ENCODE peak calls at places on chromosomes 11 and 22, in four cellular contexts. E is GM12878, T is HepG2, X is K562. H is an unnamed sample.

GRCh38 chr11:131195801-131196517 is 174.5 kb upstream of the NTM start:
- DNase-seq in E (no peak), T (no peak), X (no peak), H (no peak)

GRCh38 chr11:68942090-68942620 is 38.5 kb downstream of the IGHMBP2 start:
- DNase-seq in E (no peak), T (no peak), X (no peak), H (no peak)

GRCh38 chr11:112734207-112734606 is 227.0 kb upstream of the NCAM1 start:
- DNase-seq in E (no peak), T (no peak), X (peak), H (peak)

GRCh38 chr22:48893288-48894063 is 934.2 kb downstream of the BRD1 start:
- DNase-seq in E (no peak), T (no peak), X (no peak), H (no peak)

GRCh38 chr22:46373166-46373565 is 37.7 kb downstream of the TRMU start:
- DNase-seq in E (no peak), T (no peak), X (no peak), H (no peak)

GRCh38 chr11:60953781-60954180 is 1.8 kb upstream of the SLC15A3 start:
- DNase-seq in E (no peak), T (no peak), X (no peak), H (no peak)

GRCh38 chr22:17772249-17772962 is 1.9 kb downstream of the BID start:
- DNase-seq in E (no peak), T (no peak), X (no peak), H (no peak)

GRCh38 chr11:21838422-21838821 is 354.5 kb upstream of the ANO5 start:
- DNase-seq in E (no peak), T (no peak), X (no peak), H (no peak)

GRCh38 chr11:128492903-128493569 is 94.3 kb downstream of the ETS1 start:
- DNase-seq in E (no peak), T (no peak), X (no peak), H (no peak)

GRCh38 chr22:28000361-28000760 is 81.3 kb upstream of the PITPNB start:
- DNase-seq in E (no peak), T (no peak), X (no peak), H (no peak)

GRCh38 chr22:40720538-40721256 is 41.4 kb downstream of the MCHR1 start:
- DNase-seq in E (no peak), T (no peak), X (no peak), H (no peak)

GRCh38 chr22:36341640-36342041 is 46.1 kb downstream of the MYH9 start:
- DNase-seq in E (no peak), T (peak), X (no peak), H (no peak)

GRCh38 chr22:49838771-49839717 is 11.4 kb upstream of the BRD1 start:
- DNase-seq in E (peak), T (no peak), X (no peak), H (peak)

GRCh38 chr11:3220521-3221407 is 2.2 kb upstream of the MRGPRG start:
- DNase-seq in E (no peak), T (no peak), X (no peak), H (peak)

GRCh38 chr22:27804683-27805297 is 3.2 kb upstream of the MN1 start:
- DNase-seq in E (no peak), T (peak), X (peak), H (peak)

GRCh38 chr11:86559311-86559945 is 113.0 kb downstream of the ME3 start:
- DNase-seq in E (no peak), T (no peak), X (no peak), H (no peak)

GRCh38 chr11:65790902-65791650 is 4.2 kb downstream of the OVOL1 start:
- DNase-seq in E (no peak), T (no peak), X (no peak), H (no peak)

GRCh38 chr11:65793144-65793581 is 6.3 kb downstream of the OVOL1 start:
- DNase-seq in E (no peak), T (no peak), X (no peak), H (no peak)

GRCh38 chr11:65792456-65792855 is 5.6 kb downstream of the OVOL1 start:
- DNase-seq in E (no peak), T (no peak), X (no peak), H (no peak)

GRCh38 chr11:65790104-65790901 is 3.4 kb downstream of the OVOL1 start:
- DNase-seq in E (no peak), T (no peak), X (no peak), H (no peak)

DNA sequence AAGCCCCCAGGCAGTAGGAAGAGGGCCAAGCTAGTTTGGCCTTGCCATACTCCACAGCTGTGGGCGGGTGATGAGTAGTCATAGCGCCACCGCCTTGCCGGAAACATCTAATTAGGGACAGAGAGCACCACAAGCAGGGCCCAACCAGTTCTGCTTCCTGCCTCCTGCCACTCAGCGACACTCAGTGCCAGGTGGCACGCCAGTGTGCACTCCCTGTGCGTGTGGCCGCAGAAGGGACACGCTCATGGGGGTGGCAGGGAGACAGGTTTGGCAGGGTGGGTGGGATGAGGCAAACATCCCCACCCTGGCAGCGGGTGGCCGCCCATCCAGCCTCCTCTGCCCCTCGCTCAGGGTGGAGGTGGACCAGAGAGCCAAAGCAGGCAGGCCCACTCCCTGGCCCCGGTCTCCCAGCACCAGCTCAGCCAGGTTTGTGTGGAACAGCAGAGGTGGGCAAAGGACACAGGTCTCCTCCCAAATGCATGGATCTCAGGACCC is 4.9 kb downstream of the OVOL1 start:
- DNase-seq in E (peak), T (no peak), X (no peak), H (no peak)
- TF ChIP-seq ESRRA in E (no peak), T (no peak), X (no peak), H (no peak)

DNA sequence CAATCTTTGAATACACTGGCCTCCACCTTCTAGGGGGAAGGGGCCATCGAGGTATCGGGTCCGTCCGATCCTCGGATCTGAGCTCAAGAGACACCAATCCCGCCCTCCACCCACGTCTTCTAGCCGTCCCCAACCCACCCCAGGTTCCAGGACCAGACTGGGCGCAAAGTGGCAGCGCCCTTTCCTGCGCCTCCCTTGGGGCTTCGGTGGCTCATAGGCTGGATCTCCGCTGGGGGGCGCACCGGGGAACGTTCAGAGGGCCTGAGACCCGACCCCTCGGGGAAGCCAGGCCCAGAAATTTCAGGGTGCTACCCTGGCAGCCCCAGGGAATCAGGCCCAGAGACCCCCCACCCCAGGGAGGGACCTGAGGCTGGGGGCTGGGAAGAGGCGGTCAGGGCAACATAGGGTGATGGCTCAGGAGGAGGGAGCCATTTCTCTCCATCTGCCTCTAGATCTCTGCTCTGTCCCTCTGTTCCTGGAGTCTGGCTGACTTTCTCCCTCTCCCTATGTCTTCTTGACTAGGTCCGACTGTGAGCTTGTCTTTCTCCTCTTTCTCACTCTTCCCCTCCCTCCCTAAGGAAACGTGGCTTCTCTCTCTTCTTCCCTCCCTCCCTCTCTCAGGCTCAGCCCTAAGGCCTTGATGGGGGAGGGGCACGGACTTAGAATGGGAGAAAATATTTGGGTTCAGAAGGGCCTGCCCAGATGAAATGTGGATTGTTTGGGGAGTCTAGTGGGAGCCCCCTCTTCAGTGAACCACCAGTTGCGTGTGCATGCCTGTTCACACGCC is 1.1 kb downstream of the CREB3L1 start:
- DNase-seq in E (no peak), T (no peak), X (peak), H (peak)
- TF ChIP-seq ETV6 in E (no peak), T (no peak), X (no peak), H (no peak)

DNA sequence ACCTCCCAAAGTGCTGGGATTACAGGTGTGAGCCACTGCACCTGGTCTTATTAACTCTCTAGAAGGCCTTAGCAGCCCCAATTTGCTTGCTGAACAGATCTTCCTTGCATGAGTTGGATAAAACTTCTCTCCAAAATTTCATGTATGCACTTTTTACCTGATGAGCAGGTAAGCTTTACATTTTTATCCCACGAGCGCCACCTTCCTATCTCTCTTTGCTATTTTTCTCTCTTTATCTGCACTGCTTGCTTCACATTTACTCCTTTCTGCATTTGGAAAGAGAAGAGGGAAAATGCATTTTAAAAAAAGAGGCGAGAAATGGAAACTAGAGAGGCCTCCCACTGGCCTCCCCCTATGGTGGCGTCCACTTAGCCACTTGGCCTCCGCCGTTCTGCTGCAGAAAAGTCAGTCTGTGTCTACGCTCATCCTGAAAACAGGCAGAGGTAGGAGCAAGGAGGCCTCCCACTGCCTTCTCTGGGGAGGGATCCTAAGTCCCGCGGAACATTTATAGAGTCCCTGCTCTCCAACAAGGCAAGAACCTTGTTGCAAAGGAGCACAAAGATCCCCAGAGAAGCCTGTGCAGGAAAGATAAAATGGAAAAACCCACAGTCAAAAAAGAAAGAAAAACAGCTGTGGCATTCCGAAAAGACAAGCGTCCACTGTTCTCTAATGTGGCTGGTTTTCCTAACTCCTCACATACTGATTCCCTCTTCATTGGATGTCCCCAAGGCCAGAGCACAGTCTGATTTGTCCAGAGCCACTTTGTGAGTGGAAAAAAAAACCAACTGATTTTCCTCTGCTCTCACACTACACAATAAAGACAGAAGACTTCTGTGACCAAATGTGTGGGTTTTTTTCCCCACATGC is 62.2 kb upstream of the INCENP start:
- DNase-seq in E (no peak), T (peak), X (no peak), H (no peak)
- TF ChIP-seq ESRRA in E (no peak), T (no peak), X (no peak), H (no peak)

GRCh38 chr11:122486793-122487495 is 168.6 kb upstream of the UBASH3B start:
- DNase-seq in E (no peak), T (no peak), X (no peak), H (peak)
- TF ChIP-seq ETV6 in E (no peak), T (no peak), X (no peak), H (no peak)

GRCh38 chr11:123458501-123458900 is 28.4 kb downstream of the GRAMD1B start:
- DNase-seq in E (no peak), T (no peak), X (no peak), H (no peak)

GRCh38 chr11:123457187-123457770 is 27.2 kb downstream of the GRAMD1B start:
- DNase-seq in E (no peak), T (no peak), X (no peak), H (no peak)

GRCh38 chr11:123460006-123460700 is 30.1 kb downstream of the GRAMD1B start:
- DNase-seq in E (no peak), T (no peak), X (no peak), H (no peak)

DNA sequence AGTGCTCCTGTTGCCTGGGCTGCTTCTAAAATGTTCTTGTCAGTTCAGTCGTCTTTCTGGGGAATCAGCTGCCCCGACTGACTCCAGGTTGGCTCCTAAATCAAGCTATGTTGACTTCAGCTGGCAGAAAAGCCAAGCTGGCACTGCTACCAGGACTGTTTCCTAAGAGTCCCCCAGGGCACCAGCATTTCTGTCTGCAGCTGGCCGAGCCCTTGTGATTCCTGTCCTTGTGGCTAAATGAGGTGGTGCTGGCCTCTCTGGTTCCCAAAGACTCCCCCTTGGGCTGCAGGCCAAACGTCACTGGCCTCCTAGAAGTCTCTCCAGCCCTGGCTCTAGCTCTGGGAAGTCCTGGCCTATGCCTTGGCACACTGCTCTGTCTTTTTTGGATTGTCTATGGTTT is 31.1 kb downstream of the GRAMD1B start:
- DNase-seq in E (no peak), T (no peak), X (no peak), H (no peak)
- TF ChIP-seq ESRRA in E (no peak), T (no peak), X (no peak), H (no peak)

GRCh38 chr11:44699497-44699896 is 27.3 kb upstream of the TSPAN18 start:
- DNase-seq in E (no peak), T (no peak), X (no peak), H (no peak)
- TF ChIP-seq ETV6 in E (no peak), T (no peak), X (no peak), H (no peak)

H was measured in WTC11.